ENCODE peak calls at places on chromosome 3, in eight cellular contexts. U is skeletal muscle cell; Y is bronchial epithelial cell; Q is stimulated activated naive CD4-positive, alpha-beta T cell treated with Interleukin-2 at 50 U/mL for 16 hours; W is omental fat pad; P is dorsolateral prefrontal cortex; N is GM03348; B is HS-5. L is an unnamed sample.

GRCh38 chr3:171173732-171174131 is 147.2 kb upstream of the SLC2A2 start:
- DNase-seq in N (no peak), P (peak; percentile 95), W (no peak), B (no peak), U (no peak), Y (no peak), Q (no peak), L (no peak)

GRCh38 chr3:51610708-51611107 is 60.3 kb upstream of the TEX264 start:
- DNase-seq in B (no peak), U (no peak), P (no peak), Q (no peak), W (no peak), Y (no peak), N (no peak), L (no peak)

GRCh38 chr3:16494094-16494493 is 19.4 kb downstream of the RFTN1 start:
- DNase-seq in B (no peak), Q (no peak), Y (no peak), N (no peak), U (no peak), W (no peak), P (no peak), L (no peak)

GRCh38 chr3:123272547-123272946 is 70.8 kb downstream of the SEC22A start:
- DNase-seq in Y (peak; percentile 58), B (no peak), P (no peak), N (no peak), W (no peak), Q (no peak), U (no peak), L (no peak)

GRCh38 chr3:58591496-58592133 is 14.4 kb upstream of the FAM107A start:
- DNase-seq in Y (no peak), B (no peak), N (no peak), W (no peak), P (no peak), Q (no peak), U (no peak), L (no peak)

GRCh38 chr3:30872879-30873278 is 21.6 kb downstream of the GADL1 start:
- DNase-seq in W (no peak), U (no peak), B (no peak), Y (no peak), N (no peak), Q (no peak), P (no peak), L (no peak)

GRCh38 chr3:30548605-30549004 is 57.8 kb upstream of the TGFBR2 start:
- DNase-seq in P (no peak), Q (no peak), B (no peak), Y (peak; percentile 56), W (no peak), U (no peak), N (no peak), L (peak; percentile 19)

GRCh38 chr3:188243124-188243795 is 89.3 kb downstream of the LPP start:
- DNase-seq in Q (no peak), P (no peak), Y (no peak), B (no peak), W (no peak), N (no peak), U (no peak), L (no peak)

GRCh38 chr3:171904829-171905228 is 61.7 kb downstream of the TMEM212 start:
- DNase-seq in W (no peak), B (peak; percentile 8), P (no peak), Q (no peak), N (peak; percentile 7), U (no peak), Y (no peak), L (no peak)

GRCh38 chr3:124592658-124593441 is 137.4 kb upstream of the UMPS start:
- DNase-seq in U (no peak), P (no peak), Y (peak; percentile 94), W (no peak), N (no peak), Q (no peak), B (no peak), L (no peak)

GRCh38 chr3:140736863-140737460 is 59.1 kb downstream of the TRIM42 start:
- DNase-seq in U (peak; percentile 9), W (peak; percentile 40), N (peak; percentile 64), Q (no peak), P (peak; percentile 64), B (no peak), Y (peak; percentile 40), L (no peak)

GRCh38 chr3:171160326-171160725 is 133.8 kb upstream of the SLC2A2 start:
- DNase-seq in Q (no peak), N (no peak), B (no peak), U (no peak), Y (peak; percentile 65), W (no peak), P (no peak), L (no peak)

GRCh38 chr3:197295871-197296270 is 2.5 kb downstream of the DLG1 start:
- DNase-seq in N (no peak), P (no peak), Q (no peak), W (no peak), B (no peak), Y (no peak), U (no peak), L (no peak)

GRCh38 chr3:99878005-99878404 is 60.3 kb downstream of the CMSS1 start:
- DNase-seq in B (peak; percentile 72), P (no peak), W (no peak), U (peak; percentile 75), Y (peak; percentile 93), N (peak; percentile 56), Q (no peak), L (no peak)

GRCh38 chr3:90052425-90052950 is 945.1 kb downstream of the EPHA3 start:
- DNase-seq in P (no peak), W (no peak), Y (no peak), B (no peak), U (no peak), N (no peak), Q (no peak), L (no peak)

GRCh38 chr3:72114773-72115172 is 329.8 kb upstream of the PROK2 start:
- DNase-seq in B (no peak), U (no peak), W (no peak), P (no peak), Q (no peak), N (no peak), Y (no peak), L (no peak)

GRCh38 chr3:170961616-170962400 is 53.4 kb upstream of the EIF5A2 start:
- DNase-seq in B (peak; percentile 39), N (peak; percentile 50), W (no peak), U (peak; percentile 1), Y (peak; percentile 43), Q (no peak), P (peak; percentile 62), L (no peak)

GRCh38 chr3:112858410-112859069 is 11.9 kb upstream of the CD200R1L start:
- DNase-seq in U (no peak), N (no peak), Q (no peak), P (no peak), B (no peak), W (no peak), Y (peak; percentile 8), L (no peak)

GRCh38 chr3:5692446-5692845 is 504.9 kb downstream of the EDEM1 start:
- DNase-seq in Q (no peak), N (no peak), U (no peak), W (no peak), Y (no peak), B (no peak), P (no peak), L (no peak)

GRCh38 chr3:51024121-51024520 is 349.4 kb downstream of the DOCK3 start:
- DNase-seq in P (no peak), N (no peak), B (no peak), U (no peak), W (no peak), Y (no peak), Q (no peak), L (no peak)

GRCh38 chr3:125398952-125399351 is 23.8 kb upstream of the ZNF148 start:
- DNase-seq in B (no peak), Q (no peak), N (no peak), Y (peak; percentile 20), W (no peak), U (no peak), P (no peak), L (no peak)

GRCh38 chr3:78337801-78338211 is 1297.9 kb downstream of the ROBO2 start:
- DNase-seq in P (no peak), N (peak; percentile 7), Y (peak; percentile 1), Q (no peak), W (no peak), U (no peak), B (no peak), L (no peak)

GRCh38 chr3:32910954-32911353 is 40.5 kb upstream of the CCR4 start:
- DNase-seq in Y (peak; percentile 27), Q (no peak), N (peak; percentile 48), W (no peak), U (peak; percentile 36), B (no peak), P (no peak), L (no peak)

GRCh38 chr3:142501004-142501926 is 53.4 kb upstream of the XRN1 start:
- DNase-seq in U (peak; percentile 56), Q (no peak), W (no peak), Y (peak; percentile 76), N (peak; percentile 56), P (no peak), B (peak; percentile 70), L (no peak)

GRCh38 chr3:116905805-116906204 is 196.2 kb downstream of the TUSC7 start:
- DNase-seq in W (no peak), B (no peak), N (no peak), Y (peak; percentile 91), P (no peak), Q (no peak), U (no peak), L (no peak)

GRCh38 chr3:152352559-152352958 is 83.8 kb downstream of the MBNL1 start:
- DNase-seq in P (no peak), Q (no peak), Y (no peak), W (no peak), B (no peak), U (no peak), N (no peak), L (no peak)

GRCh38 chr3:107710851-107711250 is 188.1 kb downstream of the BBX start:
- DNase-seq in P (peak; percentile 13), W (no peak), N (peak; percentile 14), Y (peak; percentile 38), Q (no peak), B (no peak), U (no peak), L (no peak)

GRCh38 chr3:4531478-4532025 is 38.4 kb downstream of the ITPR1 start:
- DNase-seq in U (no peak), B (no peak), N (no peak), Y (peak; percentile 54), Q (no peak), W (no peak), P (peak; percentile 45), L (no peak)

GRCh38 chr3:49401758-49402157 is 10.0 kb downstream of the RHOA start:
- DNase-seq in U (no peak), Y (no peak), P (no peak), Q (no peak), B (no peak), N (no peak), W (no peak), L (no peak)

GRCh38 chr3:126895178-126896066 is 87.5 kb upstream of the PLXNA1 start:
- DNase-seq in B (no peak), U (no peak), Q (no peak), N (no peak), W (no peak), P (peak; percentile 27), Y (peak; percentile 67), L (no peak)

GRCh38 chr3:177282028-177282655 is 84.9 kb upstream of the TBL1XR1 start:
- DNase-seq in N (no peak), Y (no peak), U (no peak), P (no peak), B (no peak), W (no peak), Q (no peak), L (no peak)

GRCh38 chr3:12750223-12750622 is 8.8 kb downstream of the TMEM40 start:
- DNase-seq in W (no peak), N (peak; percentile 76), Q (no peak), Y (peak; percentile 69), P (peak; percentile 22), U (peak; percentile 56), B (peak; percentile 56), L (no peak)

GRCh38 chr3:112500621-112501020 is 1.3 kb upstream of the BTLA start:
- DNase-seq in B (no peak), P (no peak), Y (no peak), N (no peak), U (no peak), W (no peak), Q (no peak), L (no peak)

GRCh38 chr3:125051715-125052581 is 3.8 kb downstream of the HEG1 start:
- DNase-seq in B (peak; percentile 85), Q (peak; percentile 58), P (no peak), Y (peak; percentile 62), U (peak; percentile 89), N (peak; percentile 67), W (no peak), L (peak; percentile 45)

L was measured in activated naive CD4-positive, alpha-beta T cell treated with anti-CD3 and anti-CD28 coated beads, Interleukin-2, amount 50 U/mL, for 16 hours.